ENCODE peak calls at places on chromosomes 4 and X, in five cellular contexts. One of them, this sample, is unnamed.

GRCh38 chrX:19625612-19626011 is 110.3 kb upstream of the MAP3K15 start:
- DNase-seq in pancreas: no peak
- DNase-seq in mammary epithelial cell: peak; percentile 76
- DNase-seq in CD4-positive, alpha-beta T cell: peak; percentile 20
- DNase-seq in left ventricle myocardium inferior: no peak
- DNase-seq in this sample: no peak

GRCh38 chr4:1991596-1992434 is 17.0 kb downstream of the NELFA start:
- DNase-seq in CD4-positive, alpha-beta T cell: no peak
- DNase-seq in left ventricle myocardium inferior: no peak
- DNase-seq in pancreas: no peak
- DNase-seq in mammary epithelial cell: peak; percentile 29
- DNase-seq in this sample: no peak

GRCh38 chr4:12884846-12885796 is 599.0 kb downstream of the RAB28 start:
- DNase-seq in mammary epithelial cell: no peak
- DNase-seq in pancreas: no peak
- DNase-seq in CD4-positive, alpha-beta T cell: no peak
- DNase-seq in left ventricle myocardium inferior: no peak
- DNase-seq in this sample: no peak

GRCh38 chr4:52263612-52264011 is 212.5 kb downstream of the SPATA18 start:
- DNase-seq in pancreas: no peak
- DNase-seq in left ventricle myocardium inferior: no peak
- DNase-seq in CD4-positive, alpha-beta T cell: no peak
- DNase-seq in mammary epithelial cell: peak; percentile 49
- DNase-seq in this sample: no peak

GRCh38 chrX:96684339-96685204 is at the start of gene DIAPH2:
- DNase-seq in left ventricle myocardium inferior: peak; percentile 71
- DNase-seq in mammary epithelial cell: peak; percentile 74
- DNase-seq in CD4-positive, alpha-beta T cell: peak; percentile 55
- DNase-seq in pancreas: peak; percentile 76
- DNase-seq in this sample: peak; percentile 89

GRCh38 chrX:74325130-74326059 is 21.4 kb downstream of the ZCCHC13 start:
- DNase-seq in CD4-positive, alpha-beta T cell: no peak
- DNase-seq in left ventricle myocardium inferior: no peak
- DNase-seq in mammary epithelial cell: no peak
- DNase-seq in pancreas: no peak
- DNase-seq in this sample: no peak

GRCh38 chrX:74349387-74349786 is 45.4 kb downstream of the ZCCHC13 start:
- DNase-seq in left ventricle myocardium inferior: no peak
- DNase-seq in pancreas: no peak
- DNase-seq in CD4-positive, alpha-beta T cell: no peak
- DNase-seq in mammary epithelial cell: peak; percentile 56
- DNase-seq in this sample: no peak

GRCh38 chrX:54865208-54865607 is 55.4 kb upstream of the TRO start:
- DNase-seq in mammary epithelial cell: no peak
- DNase-seq in left ventricle myocardium inferior: no peak
- DNase-seq in CD4-positive, alpha-beta T cell: no peak
- DNase-seq in pancreas: no peak
- DNase-seq in this sample: no peak

GRCh38 chr4:41678951-41679350 is 69.6 kb downstream of the PHOX2B start:
- DNase-seq in left ventricle myocardium inferior: no peak
- DNase-seq in CD4-positive, alpha-beta T cell: no peak
- DNase-seq in pancreas: no peak
- DNase-seq in mammary epithelial cell: no peak
- DNase-seq in this sample: no peak

GRCh38 chr4:2689114-2689513 is 67.0 kb downstream of the TNIP2 start:
- DNase-seq in pancreas: no peak
- DNase-seq in mammary epithelial cell: no peak
- DNase-seq in left ventricle myocardium inferior: no peak
- DNase-seq in CD4-positive, alpha-beta T cell: no peak
- DNase-seq in this sample: no peak

DNA sequence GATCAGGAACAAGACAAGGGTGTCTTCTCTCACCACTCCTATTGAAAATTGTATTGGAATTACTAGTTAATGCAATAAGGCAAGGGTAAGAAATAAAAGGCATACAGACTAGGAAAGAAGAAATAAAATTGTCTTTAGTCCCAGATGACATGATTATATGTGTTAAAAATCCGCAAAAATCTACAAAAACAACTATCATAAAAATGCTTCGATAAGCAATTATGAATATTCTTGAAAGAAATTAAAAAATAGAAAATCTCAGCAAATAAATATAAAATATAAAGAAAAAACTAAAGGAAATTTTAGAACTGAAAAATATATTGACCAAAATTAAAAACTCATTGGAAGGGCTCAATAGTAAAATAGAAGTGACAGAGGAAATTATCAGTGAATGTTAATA is 243.3 kb downstream of the ZNF674 start:
- DNase-seq in mammary epithelial cell: no peak
- DNase-seq in left ventricle myocardium inferior: no peak
- DNase-seq in CD4-positive, alpha-beta T cell: no peak
- DNase-seq in pancreas: no peak
- DNase-seq in this sample: no peak
- H3K27ac ChIP-seq in mammary epithelial cell: no peak overlapping the region
- H3K27ac ChIP-seq in left ventricle myocardium inferior: no peak overlapping the region
- H3K27ac ChIP-seq in CD4-positive, alpha-beta T cell: no peak overlapping the region
- H3K27ac ChIP-seq in pancreas: no peak overlapping the region
- H3K27ac ChIP-seq in this sample: no peak overlapping the region

DNA sequence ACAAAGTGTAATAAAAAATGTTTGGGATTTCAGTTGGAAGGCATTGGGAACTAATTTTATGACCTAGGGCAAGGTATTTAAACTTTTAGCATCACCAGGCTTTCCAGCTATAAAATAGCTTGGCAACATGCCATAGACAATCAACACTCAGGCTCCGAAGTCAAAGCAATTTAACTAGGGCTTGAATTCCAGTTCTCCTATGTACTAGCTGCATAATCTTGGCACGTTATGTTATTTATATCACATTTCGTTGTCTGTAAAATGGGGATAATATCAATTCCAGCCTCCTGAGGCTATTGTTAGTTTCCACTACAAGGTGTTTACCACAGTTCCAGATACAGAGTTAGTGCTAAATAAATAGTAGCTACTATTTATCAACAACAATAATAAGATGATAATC is 78.8 kb downstream of the DMD start:
- DNase-seq in left ventricle myocardium inferior: no peak
- DNase-seq in pancreas: no peak
- DNase-seq in mammary epithelial cell: no peak
- DNase-seq in CD4-positive, alpha-beta T cell: no peak
- DNase-seq in this sample: no peak
- H3K27me3 ChIP-seq in left ventricle myocardium inferior: no peaks in the 10 kb centered on the region
- H3K27me3 ChIP-seq in pancreas: no peaks in the 10 kb centered on the region
- H3K27me3 ChIP-seq in mammary epithelial cell: no peaks in the 10 kb centered on the region
- H3K27me3 ChIP-seq in CD4-positive, alpha-beta T cell: no peaks in the 10 kb centered on the region
- H3K27me3 ChIP-seq in this sample: no peaks in the 10 kb centered on the region

DNA sequence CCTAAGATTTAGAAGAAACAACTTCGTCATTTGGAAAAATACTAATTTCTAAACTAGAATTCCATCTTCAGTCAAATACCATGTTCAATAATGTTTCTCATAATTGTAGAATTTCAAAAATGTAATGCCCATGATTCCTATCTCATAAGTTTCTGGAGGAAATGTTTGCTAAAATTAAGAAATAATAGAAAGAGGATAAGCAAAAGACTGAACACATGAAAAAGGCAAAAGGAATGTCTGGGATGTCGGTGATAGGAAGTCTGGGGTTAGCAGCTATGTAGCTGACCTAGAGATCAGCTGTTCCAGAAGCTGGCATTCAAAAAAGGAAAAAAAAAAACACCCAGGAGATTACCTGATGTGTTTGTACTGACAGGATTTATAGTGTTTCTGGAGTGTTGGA is 18.9 kb upstream of the PCDH10 start:
- DNase-seq in left ventricle myocardium inferior: no peak
- DNase-seq in CD4-positive, alpha-beta T cell: no peak
- DNase-seq in mammary epithelial cell: no peak
- DNase-seq in pancreas: no peak
- DNase-seq in this sample: no peak
- H3K27ac ChIP-seq in left ventricle myocardium inferior: no peak overlapping the region
- H3K27ac ChIP-seq in CD4-positive, alpha-beta T cell: no peak overlapping the region
- H3K27ac ChIP-seq in mammary epithelial cell: no peak overlapping the region
- H3K27ac ChIP-seq in pancreas: no peak overlapping the region
- H3K27ac ChIP-seq in this sample: no peak overlapping the region

GRCh38 chrX:103099706-103100105 is 6.8 kb upstream of the NXF3 start:
- DNase-seq in CD4-positive, alpha-beta T cell: no peak
- DNase-seq in mammary epithelial cell: no peak
- DNase-seq in pancreas: no peak
- DNase-seq in left ventricle myocardium inferior: no peak
- DNase-seq in this sample: no peak
- H3K27me3 ChIP-seq in CD4-positive, alpha-beta T cell: no peaks in the 10 kb centered on the region
- H3K27me3 ChIP-seq in mammary epithelial cell: peaks cover 3% of the 10 kb centered on the region
- H3K27me3 ChIP-seq in pancreas: no peaks in the 10 kb centered on the region
- H3K27me3 ChIP-seq in left ventricle myocardium inferior: no peaks in the 10 kb centered on the region
- H3K27me3 ChIP-seq in this sample: no peaks in the 10 kb centered on the region

GRCh38 chr4:55865228-55865806 is 11.9 kb downstream of the EXOC1 start:
- DNase-seq in left ventricle myocardium inferior: no peak
- DNase-seq in CD4-positive, alpha-beta T cell: no peak
- DNase-seq in mammary epithelial cell: peak; percentile 41
- DNase-seq in pancreas: no peak
- DNase-seq in this sample: no peak
- H3K27ac ChIP-seq in left ventricle myocardium inferior: peak overlapping the region; percentile 75
- H3K27ac ChIP-seq in CD4-positive, alpha-beta T cell: no peak overlapping the region
- H3K27ac ChIP-seq in mammary epithelial cell: peak overlapping the region; percentile 59
- H3K27ac ChIP-seq in pancreas: no peak overlapping the region
- H3K27ac ChIP-seq in this sample: no peak overlapping the region

DNA sequence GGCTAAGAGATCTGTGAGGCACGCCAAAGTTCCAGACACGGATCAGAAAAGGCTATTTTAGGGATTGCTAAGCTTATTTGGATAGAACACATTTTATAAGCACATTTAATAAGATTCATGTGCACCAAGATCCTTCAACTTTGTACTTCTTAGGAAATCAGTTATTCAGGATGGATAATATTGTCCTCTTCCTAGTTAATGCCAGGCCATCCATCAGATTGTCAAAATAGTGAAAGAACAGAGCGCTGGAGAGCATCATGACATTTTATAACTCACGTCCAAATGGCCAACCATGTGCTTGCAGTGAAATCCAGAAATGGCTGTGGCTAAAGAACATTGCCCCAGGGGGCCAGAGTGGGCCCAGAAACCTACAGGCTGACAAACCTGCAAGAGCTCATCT is 129.9 kb downstream of the ATG4A start:
- DNase-seq in pancreas: no peak
- DNase-seq in CD4-positive, alpha-beta T cell: no peak
- DNase-seq in left ventricle myocardium inferior: no peak
- DNase-seq in mammary epithelial cell: no peak
- DNase-seq in this sample: no peak
- H3K27me3 ChIP-seq in pancreas: no peaks in the 10 kb centered on the region
- H3K27me3 ChIP-seq in CD4-positive, alpha-beta T cell: no peaks in the 10 kb centered on the region
- H3K27me3 ChIP-seq in left ventricle myocardium inferior: no peaks in the 10 kb centered on the region
- H3K27me3 ChIP-seq in mammary epithelial cell: peaks cover 2% of the 10 kb centered on the region
- H3K27me3 ChIP-seq in this sample: no peaks in the 10 kb centered on the region

GRCh38 chr4:156901871-156902270 is 69.7 kb downstream of the PDGFC start:
- DNase-seq in CD4-positive, alpha-beta T cell: no peak
- DNase-seq in mammary epithelial cell: no peak
- DNase-seq in pancreas: no peak
- DNase-seq in left ventricle myocardium inferior: no peak
- DNase-seq in this sample: no peak

GRCh38 chr4:156892695-156893211 is 78.8 kb downstream of the PDGFC start:
- DNase-seq in left ventricle myocardium inferior: no peak
- DNase-seq in pancreas: no peak
- DNase-seq in CD4-positive, alpha-beta T cell: no peak
- DNase-seq in mammary epithelial cell: peak; percentile 39
- DNase-seq in this sample: no peak

GRCh38 chr4:156894234-156894633 is 77.4 kb downstream of the PDGFC start:
- DNase-seq in left ventricle myocardium inferior: no peak
- DNase-seq in mammary epithelial cell: no peak
- DNase-seq in pancreas: no peak
- DNase-seq in CD4-positive, alpha-beta T cell: no peak
- DNase-seq in this sample: no peak

GRCh38 chr4:156896536-156896935 is 75.1 kb downstream of the PDGFC start:
- DNase-seq in pancreas: no peak
- DNase-seq in CD4-positive, alpha-beta T cell: no peak
- DNase-seq in mammary epithelial cell: no peak
- DNase-seq in left ventricle myocardium inferior: no peak
- DNase-seq in this sample: no peak

GRCh38 chr4:156898373-156899117 is 73.1 kb downstream of the PDGFC start:
- DNase-seq in mammary epithelial cell: no peak
- DNase-seq in CD4-positive, alpha-beta T cell: no peak
- DNase-seq in left ventricle myocardium inferior: no peak
- DNase-seq in pancreas: no peak
- DNase-seq in this sample: no peak
- H3K27ac ChIP-seq in mammary epithelial cell: no peak overlapping the region
- H3K27ac ChIP-seq in CD4-positive, alpha-beta T cell: no peak overlapping the region
- H3K27ac ChIP-seq in left ventricle myocardium inferior: no peak overlapping the region
- H3K27ac ChIP-seq in pancreas: no peak overlapping the region
- H3K27ac ChIP-seq in this sample: no peak overlapping the region

This sample was measured in lower lobe of right lung.